ENCODE peak calls at places on chromosomes 5 and 9, in six cellular contexts. D is GM23338, W is mammary epithelial cell, G is heart left ventricle, J is PC-9, E is tibial nerve. Q is an unnamed sample.
A peak's percentile ranks its signal among the peaks of the same experiment; 100 is the strongest.

GRCh38 chr5:4570047-4571015 is 569.8 kb upstream of the ADAMTS16 start:
- DNase-seq in G (no peak), J (no peak), W (peak; percentile 16), D (no peak), E (no peak), Q (no peak)

GRCh38 chr9:137039611-137040366 is 6.2 kb downstream of the NPDC1 start:
- DNase-seq in J (no peak), G (no peak), D (no peak), W (no peak), E (no peak), Q (no peak)

GRCh38 chr5:173328896-173329369 is 719 bp upstream of the STC2 start:
- DNase-seq in J (peak; percentile 90), D (peak; percentile 78), W (peak; percentile 76), E (no peak), G (no peak), Q (no peak)

GRCh38 chr9:95125652-95126051 is 191.9 kb downstream of the FANCC start:
- DNase-seq in J (no peak), W (no peak), G (no peak), D (no peak), E (no peak), Q (no peak)

GRCh38 chr9:14303526-14303925 is 10.4 kb downstream of the NFIB start:
- DNase-seq in G (no peak), D (no peak), J (no peak), E (no peak), W (no peak), Q (no peak)

GRCh38 chr5:177098772-177099152 is 12.0 kb downstream of the FGFR4 start:
- DNase-seq in E (no peak), J (no peak), G (no peak), D (no peak), W (no peak), Q (no peak)

GRCh38 chr5:92403308-92403707 is 1020.2 kb upstream of the ARRDC3 start:
- DNase-seq in E (no peak), D (no peak), J (no peak), G (no peak), W (no peak), Q (no peak)

GRCh38 chr9:137186385-137186784 is 2.0 kb downstream of the ANAPC2 start:
- DNase-seq in E (no peak), G (no peak), W (no peak), J (no peak), D (no peak), Q (no peak)

GRCh38 chr5:6399978-6400910 is 21.9 kb upstream of the MED10 start:
- DNase-seq in D (no peak), J (no peak), W (peak; percentile 91), G (no peak), E (no peak), Q (no peak)

GRCh38 chr9:136018257-136019031 is 57.3 kb upstream of the UBAC1 start:
- DNase-seq in W (no peak), G (peak; percentile 6), J (no peak), D (no peak), E (no peak), Q (no peak)

GRCh38 chr5:62585751-62586150 is 7.1 kb downstream of the LRRC70 start:
- DNase-seq in E (no peak), D (no peak), J (no peak), G (no peak), W (no peak), Q (no peak)

GRCh38 chr5:162209005-162209605 is 141.5 kb downstream of the GABRG2 start:
- DNase-seq in G (peak; percentile 7), W (peak; percentile 1), J (no peak), E (peak; percentile 41), D (peak; percentile 84), Q (peak; percentile 67)

GRCh38 chr9:36855443-36856315 is 178.4 kb downstream of the PAX5 start:
- DNase-seq in W (no peak), D (peak; percentile 78), J (no peak), E (no peak), G (no peak), Q (peak; percentile 63)

GRCh38 chr5:139709587-139710369 is 61.6 kb downstream of the CXXC5 start:
- DNase-seq in G (peak; percentile 82), D (peak; percentile 86), W (no peak), J (no peak), E (no peak), Q (no peak)

GRCh38 chr9:121640076-121640475 is 11.4 kb upstream of the DAB2IP start:
- DNase-seq in D (peak; percentile 81), W (no peak), E (no peak), G (peak; percentile 62), J (no peak), Q (no peak)

GRCh38 chr9:12716823-12717222 is 23.6 kb downstream of the TYRP1 start:
- DNase-seq in W (no peak), D (no peak), J (no peak), G (no peak), E (no peak), Q (no peak)

GRCh38 chr5:134552301-134552700 is 26.8 kb downstream of the JADE2 start:
- DNase-seq in W (peak; percentile 55), E (no peak), D (no peak), J (no peak), G (peak; percentile 67), Q (no peak)

DNA sequence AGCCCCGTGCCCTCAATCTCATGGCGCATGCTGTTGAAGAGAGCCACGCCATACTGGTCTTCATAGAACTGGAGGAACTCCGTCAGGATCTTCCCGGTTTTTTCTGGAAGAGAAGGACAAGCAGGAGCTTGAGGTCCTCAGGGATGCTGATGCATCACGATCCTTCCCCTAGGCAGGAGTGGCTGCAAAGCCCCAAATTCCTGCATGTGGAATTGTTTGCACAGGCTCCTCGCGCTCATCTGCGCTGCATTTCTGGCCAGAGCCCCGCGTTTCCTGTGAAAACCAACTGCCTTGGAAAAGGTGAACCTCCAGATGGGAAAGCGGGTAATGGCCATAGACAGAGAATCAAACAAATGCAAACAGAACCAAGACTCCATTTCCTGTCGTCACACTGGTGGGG is 80.4 kb downstream of the LRSAM1 start:
- DNase-seq in J (no peak), D (peak; percentile 52), E (no peak), G (no peak), W (no peak), Q (no peak)
- H3K4me1 ChIP-seq in J (no peaks in the 10 kb centered on the region), D (peaks cover 15% of the 10 kb centered on the region), E (peaks cover 27% of the 10 kb centered on the region), G (peaks cover 54% of the 10 kb centered on the region), W (peaks cover 30% of the 10 kb centered on the region), Q (peaks cover 9% of the 10 kb centered on the region)

DNA sequence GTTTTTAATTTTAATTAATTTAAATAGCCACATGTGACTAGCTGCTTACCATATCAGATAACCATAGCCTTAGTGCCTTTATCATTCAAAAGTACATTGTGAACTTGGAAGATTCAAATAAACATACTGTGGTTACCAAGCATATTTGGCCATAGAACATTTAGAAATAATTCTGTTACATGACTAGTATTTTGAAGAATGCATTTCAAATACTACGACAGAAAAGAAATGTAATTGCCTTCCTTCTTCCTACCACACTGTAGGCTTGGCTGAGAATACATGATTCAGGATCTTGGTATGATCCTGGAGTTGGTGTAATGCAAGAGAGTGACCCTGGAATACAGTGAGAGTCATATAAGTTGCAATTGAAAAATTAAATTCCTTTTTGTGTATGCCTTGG is 109.7 kb upstream of the PCA3 start:
- DNase-seq in G (no peak), E (no peak), D (no peak), W (peak; percentile 86), J (peak; percentile 76), Q (no peak)
- H3K27ac ChIP-seq in G (no peak overlapping the region), E (peak overlapping the region; percentile 73), D (no peak overlapping the region), W (peak overlapping the region; percentile 99), J (no peak overlapping the region), Q (no peak overlapping the region)

GRCh38 chr5:32030226-32030625 is 143.9 kb downstream of the GOLPH3 start:
- DNase-seq in D (no peak), W (peak; percentile 28), G (no peak), J (no peak), E (no peak), Q (no peak)

GRCh38 chr5:32027717-32028321 is 146.3 kb downstream of the GOLPH3 start:
- DNase-seq in G (peak; percentile 74), E (peak; percentile 83), J (peak; percentile 60), D (peak; percentile 68), W (peak; percentile 91), Q (no peak)

GRCh38 chr5:32024751-32025150 is 149.4 kb downstream of the GOLPH3 start:
- DNase-seq in D (no peak), G (no peak), W (no peak), E (no peak), J (no peak), Q (no peak)

GRCh38 chr5:32029291-32029690 is 144.8 kb downstream of the GOLPH3 start:
- DNase-seq in J (no peak), G (no peak), D (no peak), E (no peak), W (no peak), Q (no peak)

DNA sequence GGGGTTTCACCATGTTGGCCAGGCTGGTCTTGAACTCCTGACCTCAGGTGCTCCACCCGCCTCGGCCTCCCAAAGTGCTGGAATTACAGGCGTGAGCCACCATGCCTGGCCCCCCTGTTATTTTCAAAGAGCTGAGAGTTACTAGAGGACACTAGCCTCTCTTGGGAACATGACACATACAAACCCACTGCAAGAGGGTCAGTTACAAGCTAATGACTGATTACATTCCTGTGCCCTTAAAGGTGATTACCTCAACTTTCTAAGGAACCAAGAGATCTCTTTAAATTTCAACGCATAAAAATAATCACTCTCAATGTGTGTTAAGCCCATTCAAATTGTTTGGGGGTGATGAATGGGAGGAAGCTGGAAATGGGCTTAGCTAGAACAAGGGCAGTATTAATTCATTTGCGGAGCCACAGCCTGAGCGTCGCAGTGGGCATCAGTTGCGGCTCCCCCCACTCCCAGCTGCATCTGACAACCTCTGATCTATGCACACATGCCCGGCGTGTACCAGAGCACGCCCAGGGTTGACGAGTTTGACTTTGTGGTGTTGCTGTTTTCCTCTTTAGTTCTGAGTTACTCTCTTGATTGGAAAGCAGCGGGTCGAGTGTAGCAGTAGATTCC is 146.9 kb downstream of the GOLPH3 start:
- DNase-seq in J (no peak), G (no peak), W (no peak), E (no peak), D (no peak), Q (no peak)
- H3K4me1 ChIP-seq in J (no peaks in the 10 kb centered on the region), G (peaks cover 57% of the 10 kb centered on the region), W (peaks cover 28% of the 10 kb centered on the region), E (peaks cover 42% of the 10 kb centered on the region), D (peaks cover 34% of the 10 kb centered on the region), Q (no peaks in the 10 kb centered on the region)

GRCh38 chr5:87122171-87122977 is 145.3 kb upstream of the RASA1 start:
- DNase-seq in J (no peak), G (no peak), E (no peak), D (no peak), W (no peak), Q (no peak)
- H3K27ac ChIP-seq in J (peak overlapping the region; percentile 92), G (no peak overlapping the region), E (no peak overlapping the region), D (no peak overlapping the region), W (peak overlapping the region; percentile 96), Q (no peak overlapping the region)

GRCh38 chr5:122153774-122154173 is 24.4 kb downstream of the ZNF474 start:
- DNase-seq in E (no peak), J (no peak), D (no peak), G (no peak), W (no peak), Q (no peak)
- H3K4me1 ChIP-seq in E (no peaks in the 10 kb centered on the region), J (no peaks in the 10 kb centered on the region), D (no peaks in the 10 kb centered on the region), G (no peaks in the 10 kb centered on the region), W (peaks cover 3% of the 10 kb centered on the region), Q (no peaks in the 10 kb centered on the region)

GRCh38 chr5:7628248-7628647 is 222.7 kb downstream of the CFAP90 start:
- DNase-seq in J (no peak), D (no peak), W (no peak), G (no peak), E (no peak), Q (no peak)
- H3K27ac ChIP-seq in J (no peak overlapping the region), D (no peak overlapping the region), W (no peak overlapping the region), G (no peak overlapping the region), E (no peak overlapping the region), Q (no peak overlapping the region)

GRCh38 chr5:113299591-113299990 is 135.2 kb downstream of the TSSK1B start:
- DNase-seq in J (no peak), D (no peak), E (no peak), W (no peak), G (no peak), Q (no peak)
- H3K4me1 ChIP-seq in J (peaks cover 8% of the 10 kb centered on the region), D (peaks cover 18% of the 10 kb centered on the region), E (no peaks in the 10 kb centered on the region), W (peaks cover 11% of the 10 kb centered on the region), G (peaks cover 14% of the 10 kb centered on the region), Q (peaks cover 6% of the 10 kb centered on the region)